ENCODE peak calls at places on chromosomes 5 and 9, in four cellular contexts. O is NCI-H2081, I is neural progenitor cell, S is substantia nigra. K is an unnamed sample.

GRCh38 chr5:150672237-150672883 is 11.3 kb downstream of the MYOZ3 start:
- DNase-seq in S (no peak), I (peak; percentile 65), O (no peak), K (no peak)

GRCh38 chr5:126681970-126682369 is 81.2 kb downstream of the PHAX start:
- DNase-seq in S (no peak), I (no peak), O (no peak), K (no peak)

GRCh38 chr5:26569929-26570258 is 468.5 kb downstream of the CDH9 start:
- DNase-seq in O (no peak), S (no peak), I (no peak), K (no peak)

GRCh38 chr5:36744678-36745659 is 131.6 kb upstream of the NIPBL start:
- DNase-seq in S (peak; percentile 45), O (peak; percentile 84), I (peak; percentile 88), K (peak; percentile 81)

GRCh38 chr5:8842906-8843590 is 702.8 kb downstream of the SEMA5A start:
- DNase-seq in S (peak; percentile 52), O (peak; percentile 13), I (peak; percentile 37), K (no peak)

GRCh38 chr5:3317051-3317795 is 278.4 kb upstream of the IRX1 start:
- DNase-seq in S (no peak), O (no peak), I (no peak), K (no peak)

GRCh38 chr5:10520716-10521115 is 43.2 kb upstream of the ANKRD33B start:
- DNase-seq in I (no peak), S (no peak), O (no peak), K (no peak)

GRCh38 chr5:124580925-124581821 is 165.3 kb downstream of the ZNF608 start:
- DNase-seq in S (peak; percentile 52), O (peak; percentile 27), I (peak; percentile 91), K (no peak)

GRCh38 chr5:91146221-91146620 is 236.9 kb downstream of the ARRDC3 start:
- DNase-seq in I (no peak), O (no peak), S (no peak), K (no peak)

GRCh38 chr9:71703172-71703872 is 65.0 kb downstream of the CEMIP2 start:
- DNase-seq in I (no peak), O (no peak), S (no peak), K (no peak)

GRCh38 chr5:77418601-77419591 is 73.2 kb downstream of the WDR41 start:
- DNase-seq in S (no peak), O (no peak), I (no peak), K (no peak)

GRCh38 chr5:13553896-13554295 is 390.6 kb downstream of the DNAH5 start:
- DNase-seq in I (peak; percentile 76), O (no peak), S (no peak), K (no peak)

GRCh38 chr5:134585966-134586365 is 46.7 kb downstream of the SAR1B start:
- DNase-seq in S (no peak), O (no peak), I (no peak), K (no peak)

K was measured in NCI-H1105.